ENCODE peak calls at places on chromosomes 6 and 20, in four cellular contexts. N is lower leg skin, H is heart left ventricle, S is ovary. I is an unnamed sample.

GRCh38 chr20:59253779-59254319 is 46.6 kb upstream of the EDN3 start:
- DNase-seq in N (no peak), S (no peak), H (no peak), I (no peak)

GRCh38 chr6:150273457-150274309 is 95.1 kb upstream of the IYD start:
- DNase-seq in N (no peak), S (no peak), H (no peak), I (no peak)

GRCh38 chr6:35047265-35048011 is 93.7 kb downstream of the TCP11 start:
- DNase-seq in H (no peak), S (no peak), N (peak), I (no peak)

GRCh38 chr20:43096471-43096870 is 93.2 kb downstream of the PTPRT start:
- DNase-seq in N (no peak), S (no peak), H (no peak), I (no peak)

GRCh38 chr6:144675231-144675861 is 390.2 kb downstream of the UTRN start:
- DNase-seq in N (peak), H (no peak), S (no peak), I (no peak)

GRCh38 chr6:35139924-35140524 is 1.1 kb downstream of the TCP11 start:
- DNase-seq in S (peak), H (peak), N (no peak), I (no peak)

GRCh38 chr6:153090241-153090930 is 40.7 kb downstream of the RGS17 start:
- DNase-seq in N (no peak), H (no peak), S (no peak), I (no peak)

GRCh38 chr6:147178355-147178754 is 25.9 kb upstream of the STXBP5 start:
- DNase-seq in H (no peak), N (no peak), S (no peak), I (no peak)

GRCh38 chr6:32152414-32153251 is 894 bp upstream of the PRRT1 start:
- DNase-seq in H (no peak), N (no peak), S (peak), I (no peak)

GRCh38 chr20:14337400-14338171 is at the start of gene FLRT3:
- DNase-seq in S (peak), N (peak), H (peak), I (peak)

GRCh38 chr6:137799950-137800568 is 67.0 kb upstream of the TNFAIP3 start:
- DNase-seq in N (no peak), H (no peak), S (no peak), I (no peak)

GRCh38 chr6:87276624-87277023 is 45.8 kb upstream of the SMIM8 start:
- DNase-seq in H (no peak), S (no peak), N (no peak), I (no peak)

GRCh38 chr20:19934792-19935491 is 82.2 kb upstream of the NAA20 start:
- DNase-seq in H (peak), N (peak), S (no peak), I (no peak)
- TF ChIP-seq POLR2A in H (peak), N (no peak), S (no peak), I (no peak)

DNA sequence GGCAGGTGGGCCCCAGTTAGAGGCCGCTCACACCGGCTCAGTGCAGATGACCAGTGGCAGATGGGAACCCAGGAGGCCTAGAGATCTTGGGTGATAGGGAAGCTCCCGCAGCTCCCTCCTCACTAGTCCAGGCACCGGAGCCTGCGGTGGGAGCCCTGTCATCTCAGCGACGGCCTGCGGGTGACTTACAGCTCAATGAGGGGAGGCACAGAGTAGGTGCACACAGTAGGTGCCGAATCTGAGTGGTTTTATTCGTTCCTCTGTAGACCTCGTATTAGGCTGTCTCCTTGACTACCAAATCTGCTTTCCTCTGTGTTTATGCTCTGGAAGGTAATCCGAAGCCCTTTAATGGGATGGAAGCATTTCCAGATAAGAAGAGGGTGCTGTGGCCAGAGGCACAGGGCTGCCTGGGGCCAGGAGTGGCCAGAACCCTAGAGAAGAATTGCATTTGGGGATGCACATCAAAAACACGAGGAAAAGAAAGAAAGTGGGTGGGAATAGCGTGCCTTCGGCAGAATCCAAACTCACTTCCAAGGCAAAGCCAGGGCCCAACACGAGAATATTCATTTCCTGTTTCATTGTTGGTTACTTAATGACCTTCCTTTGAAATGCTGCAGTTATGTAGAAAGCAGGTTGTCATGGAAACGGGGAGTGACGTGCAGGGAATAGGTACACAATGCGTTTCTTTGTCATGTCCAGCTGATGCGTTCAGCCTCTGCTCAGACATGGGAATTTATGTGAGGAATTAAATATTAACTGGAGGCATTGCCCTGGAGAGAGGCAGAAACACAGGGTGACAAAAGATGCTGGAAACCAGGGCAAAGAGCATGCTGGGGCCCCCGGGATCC is 24.7 kb downstream of the MYT1 start:
- DNase-seq in N (no peak), H (no peak), S (no peak), I (no peak)
- TF ChIP-seq POLR2A in N (no peak), H (no peak), S (no peak), I (no peak)

GRCh38 chr6:27757307-27757706 is 154.9 kb downstream of the OR2B2 start:
- DNase-seq in S (peak), H (no peak), N (no peak), I (no peak)
- TF ChIP-seq POLR2A in S (no peak), H (no peak), N (no peak), I (no peak)

GRCh38 chr6:26524722-26525360 is 13.3 kb upstream of the HMGN4 start:
- DNase-seq in S (no peak), H (no peak), N (peak), I (no peak)

GRCh38 chr6:26520088-26520839 is 17.9 kb upstream of the HMGN4 start:
- DNase-seq in H (peak), S (no peak), N (no peak), I (no peak)

GRCh38 chr6:26519359-26519758 is 18.8 kb upstream of the HMGN4 start:
- DNase-seq in H (no peak), S (no peak), N (no peak), I (no peak)

GRCh38 chr6:26520840-26521484 is 17.2 kb upstream of the HMGN4 start:
- DNase-seq in S (peak), N (peak), H (peak), I (peak)

DNA sequence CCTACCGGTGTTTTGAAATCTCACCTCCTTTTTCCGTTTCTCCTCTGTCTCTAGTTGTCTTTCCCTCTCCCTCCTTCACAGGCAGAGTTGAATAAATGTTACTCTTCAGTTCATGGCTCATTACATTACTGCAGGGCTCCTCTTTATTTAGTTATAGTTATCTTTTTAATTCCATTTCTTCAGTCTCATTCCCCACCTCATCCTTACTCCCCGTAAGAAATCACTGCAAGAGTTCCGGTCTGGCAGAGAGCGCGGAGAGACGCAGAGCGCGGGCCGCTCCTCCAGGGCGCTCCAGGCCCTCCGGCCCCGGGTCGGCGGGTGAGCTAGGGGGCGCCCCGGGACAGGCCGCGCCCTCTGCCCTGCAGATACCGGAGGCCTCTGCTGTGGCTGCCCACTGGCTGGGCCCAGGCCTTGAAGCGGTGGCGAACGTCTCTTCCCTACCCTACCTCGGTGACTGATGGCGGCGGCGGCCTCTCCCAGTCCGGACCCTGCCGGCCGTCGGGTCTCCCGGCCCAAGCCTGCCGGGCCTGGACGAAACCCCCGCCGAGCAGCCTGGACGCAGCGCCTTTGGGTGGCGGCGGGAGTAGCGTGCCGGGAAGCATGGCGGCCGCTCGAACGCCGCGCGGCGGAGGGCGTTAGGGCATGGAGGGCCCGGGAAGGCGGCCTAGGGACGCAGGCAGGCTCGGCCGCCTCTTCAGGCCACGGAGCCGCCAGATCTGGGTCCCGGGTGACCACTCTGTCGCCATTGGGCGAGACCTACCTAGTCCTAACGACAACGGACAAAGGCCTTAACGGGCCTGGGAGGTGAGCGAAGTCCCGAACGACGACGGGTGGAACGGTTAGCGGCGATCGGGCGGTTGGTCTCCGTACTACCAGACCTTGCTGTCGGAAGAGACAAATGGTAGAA is 16.4 kb upstream of the HMGN4 start:
- DNase-seq in S (peak), N (peak), H (peak), I (no peak)
- TF ChIP-seq POLR2A in S (peak), N (no peak), H (peak), I (no peak)

GRCh38 chr6:43630980-43631619 is 2.0 kb upstream of the GTPBP2 start:
- DNase-seq in H (no peak), N (no peak), S (peak), I (no peak)

GRCh38 chr6:43629505-43630300 is 639 bp upstream of the GTPBP2 start:
- DNase-seq in N (peak), H (peak), S (peak), I (peak)

GRCh38 chr6:43629104-43629504 is at the start of gene GTPBP2:
- DNase-seq in H (peak), N (peak), S (peak), I (peak)

GRCh38 chr6:43627008-43627825 is 1.8 kb downstream of the GTPBP2 start:
- DNase-seq in S (peak), N (peak), H (peak), I (peak)

GRCh38 chr6:43628392-43629103 is 516 bp downstream of the GTPBP2 start:
- DNase-seq in N (peak), H (peak), S (peak), I (peak)
- TF ChIP-seq POLR2A in N (no peak), H (no peak), S (no peak), I (no peak)

DNA sequence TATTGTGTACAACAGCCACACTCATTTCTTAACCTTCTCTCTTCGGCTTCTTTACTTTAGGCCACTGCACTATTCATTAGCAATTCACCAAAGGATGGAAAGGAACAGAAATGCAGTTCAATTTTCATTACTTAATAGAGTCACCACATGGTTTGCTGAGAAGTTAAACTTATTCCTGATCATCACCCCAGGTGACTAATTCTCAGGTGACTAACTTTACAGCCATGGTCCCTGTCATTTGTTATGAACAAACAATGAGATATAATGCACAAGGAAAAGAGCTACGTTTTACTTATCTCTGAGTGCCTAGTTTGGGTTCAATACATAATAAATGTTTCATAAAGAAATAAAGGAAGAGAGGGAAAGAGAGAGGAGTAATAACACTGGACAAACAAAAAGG is 45.8 kb upstream of the DST start:
- DNase-seq in H (no peak), N (no peak), S (no peak), I (no peak)
- TF ChIP-seq POLR2A in H (no peak), N (no peak), S (no peak), I (no peak)

DNA sequence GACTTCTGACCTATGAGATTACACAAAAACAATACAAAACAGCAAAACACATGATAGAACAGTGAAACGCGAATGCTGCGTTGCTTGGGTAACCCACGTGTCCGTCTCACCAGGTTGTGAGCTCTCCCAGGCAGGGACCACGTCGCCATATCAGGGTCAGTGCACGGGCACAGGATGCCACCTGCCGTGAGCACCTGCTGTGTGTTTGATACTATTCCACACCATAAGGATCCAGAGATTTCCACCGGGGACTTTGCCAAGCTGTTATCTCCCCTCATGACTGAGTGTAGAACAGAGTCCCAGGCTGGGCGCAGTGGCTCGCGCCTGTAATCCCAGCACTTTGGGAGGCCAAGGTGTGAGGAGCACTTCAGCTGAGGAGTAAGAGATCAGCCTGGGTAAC is 288.0 kb downstream of the BMP7 start:
- DNase-seq in H (no peak), N (no peak), S (no peak), I (no peak)
- TF ChIP-seq POLR2A in H (no peak), N (no peak), S (no peak), I (no peak)

GRCh38 chr20:62898093-62898964 is 28.0 kb downstream of the DIDO1 start:
- DNase-seq in N (no peak), S (no peak), H (no peak), I (no peak)
- TF ChIP-seq POLR2A in N (no peak), S (no peak), H (no peak), I (no peak)

GRCh38 chr6:20905377-20905776 is 371.1 kb downstream of the CDKAL1 start:
- DNase-seq in S (no peak), H (no peak), N (no peak), I (no peak)

GRCh38 chr6:20900396-20901160 is 366.3 kb downstream of the CDKAL1 start:
- DNase-seq in H (no peak), N (no peak), S (no peak), I (no peak)
- TF ChIP-seq POLR2A in H (no peak), N (no peak), S (no peak), I (no peak)